ENCODE peak calls at places on chromosome X, in five cellular contexts. One of them, this sample, is unnamed.

GRCh38 chrX:74049126-74049525 is 254.9 kb upstream of the ZCCHC13 start:
- DNase-seq in AG04450: no peak
- DNase-seq in prostate gland: no peak
- DNase-seq in thoracic aorta: no peak
- DNase-seq in IMR-90: no peak
- DNase-seq in this sample: no peak

GRCh38 chrX:110847334-110847733 is 51.7 kb upstream of the CHRDL1 start:
- DNase-seq in AG04450: peak; percentile 10
- DNase-seq in IMR-90: peak; percentile 63
- DNase-seq in thoracic aorta: no peak
- DNase-seq in prostate gland: peak; percentile 17
- DNase-seq in this sample: no peak

GRCh38 chrX:285076-285677 is 4.0 kb downstream of the PLCXD1 start:
- DNase-seq in prostate gland: no peak
- DNase-seq in IMR-90: no peak
- DNase-seq in thoracic aorta: no peak
- DNase-seq in AG04450: no peak
- DNase-seq in this sample: no peak

GRCh38 chrX:8341814-8342590 is 122.6 kb upstream of the VCX3B start:
- DNase-seq in prostate gland: no peak
- DNase-seq in thoracic aorta: no peak
- DNase-seq in IMR-90: no peak
- DNase-seq in AG04450: no peak
- DNase-seq in this sample: no peak

GRCh38 chrX:48676106-48676892 is 7.3 kb upstream of the WAS start:
- DNase-seq in thoracic aorta: peak; percentile 40
- DNase-seq in prostate gland: peak; percentile 80
- DNase-seq in AG04450: peak; percentile 45
- DNase-seq in IMR-90: peak; percentile 75
- DNase-seq in this sample: peak; percentile 91

GRCh38 chrX:20947411-20947912 is 426.8 kb upstream of the CNKSR2 start:
- DNase-seq in AG04450: no peak
- DNase-seq in thoracic aorta: no peak
- DNase-seq in IMR-90: no peak
- DNase-seq in prostate gland: no peak
- DNase-seq in this sample: no peak

GRCh38 chrX:42098897-42099296 is 175.5 kb upstream of the CASK start:
- DNase-seq in prostate gland: no peak
- DNase-seq in AG04450: no peak
- DNase-seq in IMR-90: no peak
- DNase-seq in thoracic aorta: no peak
- DNase-seq in this sample: no peak

GRCh38 chrX:63434206-63434605 is 83.1 kb upstream of the SPIN4 start:
- DNase-seq in IMR-90: no peak
- DNase-seq in prostate gland: no peak
- DNase-seq in thoracic aorta: no peak
- DNase-seq in AG04450: no peak
- DNase-seq in this sample: no peak

GRCh38 chrX:20477836-20478532 is 211.3 kb upstream of the RPS6KA3 start:
- DNase-seq in prostate gland: no peak
- DNase-seq in AG04450: no peak
- DNase-seq in thoracic aorta: no peak
- DNase-seq in IMR-90: no peak
- DNase-seq in this sample: peak; percentile 69

GRCh38 chrX:69060631-69061408 is 104.4 kb downstream of the PJA1 start:
- DNase-seq in thoracic aorta: no peak
- DNase-seq in AG04450: no peak
- DNase-seq in prostate gland: peak; percentile 18
- DNase-seq in IMR-90: peak; percentile 31
- DNase-seq in this sample: peak; percentile 46

GRCh38 chrX:141405878-141406492 is 163.7 kb upstream of the SPANXC start:
- DNase-seq in prostate gland: no peak
- DNase-seq in thoracic aorta: no peak
- DNase-seq in AG04450: peak; percentile 55
- DNase-seq in IMR-90: peak; percentile 83
- DNase-seq in this sample: no peak

GRCh38 chrX:26845051-26845450 is 618.1 kb downstream of the PPP4R3C start:
- DNase-seq in thoracic aorta: no peak
- DNase-seq in prostate gland: no peak
- DNase-seq in IMR-90: no peak
- DNase-seq in AG04450: no peak
- DNase-seq in this sample: no peak

GRCh38 chrX:17591741-17592110 is 145.6 kb upstream of the SCML1 start:
- DNase-seq in thoracic aorta: no peak
- DNase-seq in prostate gland: no peak
- DNase-seq in IMR-90: peak; percentile 81
- DNase-seq in AG04450: no peak
- DNase-seq in this sample: no peak

GRCh38 chrX:10441464-10441863 is 178.9 kb downstream of the MID1 start:
- DNase-seq in thoracic aorta: no peak
- DNase-seq in AG04450: no peak
- DNase-seq in IMR-90: no peak
- DNase-seq in prostate gland: no peak
- DNase-seq in this sample: no peak

GRCh38 chrX:31319586-31319985 is 247.7 kb upstream of the FTHL17 start:
- DNase-seq in AG04450: no peak
- DNase-seq in prostate gland: no peak
- DNase-seq in thoracic aorta: no peak
- DNase-seq in IMR-90: no peak
- DNase-seq in this sample: no peak

GRCh38 chrX:112714357-112714918 is 34.7 kb upstream of the LHFPL1 start:
- DNase-seq in AG04450: no peak
- DNase-seq in thoracic aorta: no peak
- DNase-seq in IMR-90: peak; percentile 57
- DNase-seq in prostate gland: no peak
- DNase-seq in this sample: no peak

GRCh38 chrX:77949840-77950239 is 19.6 kb downstream of the PGAM4 start:
- DNase-seq in AG04450: no peak
- DNase-seq in thoracic aorta: no peak
- DNase-seq in prostate gland: peak; percentile 24
- DNase-seq in IMR-90: no peak
- DNase-seq in this sample: no peak

GRCh38 chrX:40855411-40855810 is 120.1 kb upstream of the MED14 start:
- DNase-seq in thoracic aorta: no peak
- DNase-seq in AG04450: no peak
- DNase-seq in IMR-90: no peak
- DNase-seq in prostate gland: peak; percentile 59
- DNase-seq in this sample: no peak

GRCh38 chrX:39262641-39263040 is 461.4 kb downstream of the MID1IP1 start:
- DNase-seq in prostate gland: no peak
- DNase-seq in AG04450: no peak
- DNase-seq in thoracic aorta: no peak
- DNase-seq in IMR-90: no peak
- DNase-seq in this sample: no peak

GRCh38 chrX:9729161-9729885 is 36.3 kb downstream of the GPR143 start:
- DNase-seq in prostate gland: no peak
- DNase-seq in AG04450: no peak
- DNase-seq in thoracic aorta: no peak
- DNase-seq in IMR-90: no peak
- DNase-seq in this sample: no peak

GRCh38 chrX:16702700-16703599 is 9.5 kb downstream of the CTPS2 start:
- DNase-seq in IMR-90: no peak
- DNase-seq in prostate gland: no peak
- DNase-seq in AG04450: no peak
- DNase-seq in thoracic aorta: no peak
- DNase-seq in this sample: peak; percentile 26

GRCh38 chrX:80876877-80877276 is 67.2 kb upstream of the BRWD3 start:
- DNase-seq in IMR-90: peak; percentile 44
- DNase-seq in AG04450: no peak
- DNase-seq in prostate gland: no peak
- DNase-seq in thoracic aorta: no peak
- DNase-seq in this sample: no peak

GRCh38 chrX:73289039-73289438 is 74.4 kb upstream of the NAP1L2 start:
- DNase-seq in IMR-90: no peak
- DNase-seq in AG04450: no peak
- DNase-seq in prostate gland: no peak
- DNase-seq in thoracic aorta: no peak
- DNase-seq in this sample: no peak

GRCh38 chrX:144075432-144075831 is 191.6 kb downstream of the UBE2NL start:
- DNase-seq in thoracic aorta: no peak
- DNase-seq in prostate gland: no peak
- DNase-seq in AG04450: no peak
- DNase-seq in IMR-90: no peak
- DNase-seq in this sample: no peak

GRCh38 chrX:44945736-44946135 is 72.7 kb downstream of the KDM6A start:
- DNase-seq in prostate gland: no peak
- DNase-seq in IMR-90: no peak
- DNase-seq in AG04450: no peak
- DNase-seq in thoracic aorta: no peak
- DNase-seq in this sample: no peak

GRCh38 chrX:113726009-113726408 is 857.9 kb upstream of the HTR2C start:
- DNase-seq in prostate gland: no peak
- DNase-seq in AG04450: no peak
- DNase-seq in IMR-90: no peak
- DNase-seq in thoracic aorta: no peak
- DNase-seq in this sample: no peak

GRCh38 chrX:107659286-107659685 is 31.0 kb downstream of the PRPS1 start:
- DNase-seq in thoracic aorta: no peak
- DNase-seq in AG04450: no peak
- DNase-seq in IMR-90: no peak
- DNase-seq in prostate gland: no peak
- DNase-seq in this sample: no peak
- H3K9me3 ChIP-seq in thoracic aorta: no peaks in the 10 kb centered on the region
- H3K9me3 ChIP-seq in AG04450: no peaks in the 10 kb centered on the region
- H3K9me3 ChIP-seq in IMR-90: no peaks in the 10 kb centered on the region
- H3K9me3 ChIP-seq in prostate gland: no peaks in the 10 kb centered on the region
- H3K9me3 ChIP-seq in this sample: no peaks in the 10 kb centered on the region

GRCh38 chrX:134544614-134545255 is 84.8 kb downstream of the HPRT1 start:
- DNase-seq in prostate gland: no peak
- DNase-seq in AG04450: no peak
- DNase-seq in thoracic aorta: no peak
- DNase-seq in IMR-90: no peak
- DNase-seq in this sample: peak; percentile 18

GRCh38 chrX:134545524-134545923 is 85.6 kb downstream of the HPRT1 start:
- DNase-seq in IMR-90: no peak
- DNase-seq in AG04450: no peak
- DNase-seq in thoracic aorta: no peak
- DNase-seq in prostate gland: no peak
- DNase-seq in this sample: no peak

GRCh38 chrX:134547047-134547679 is 87.2 kb downstream of the HPRT1 start:
- DNase-seq in prostate gland: no peak
- DNase-seq in thoracic aorta: no peak
- DNase-seq in IMR-90: peak; percentile 43
- DNase-seq in AG04450: no peak
- DNase-seq in this sample: no peak

GRCh38 chrX:134544189-134544588 is 84.2 kb downstream of the HPRT1 start:
- DNase-seq in AG04450: no peak
- DNase-seq in IMR-90: no peak
- DNase-seq in thoracic aorta: no peak
- DNase-seq in prostate gland: no peak
- DNase-seq in this sample: no peak

DNA sequence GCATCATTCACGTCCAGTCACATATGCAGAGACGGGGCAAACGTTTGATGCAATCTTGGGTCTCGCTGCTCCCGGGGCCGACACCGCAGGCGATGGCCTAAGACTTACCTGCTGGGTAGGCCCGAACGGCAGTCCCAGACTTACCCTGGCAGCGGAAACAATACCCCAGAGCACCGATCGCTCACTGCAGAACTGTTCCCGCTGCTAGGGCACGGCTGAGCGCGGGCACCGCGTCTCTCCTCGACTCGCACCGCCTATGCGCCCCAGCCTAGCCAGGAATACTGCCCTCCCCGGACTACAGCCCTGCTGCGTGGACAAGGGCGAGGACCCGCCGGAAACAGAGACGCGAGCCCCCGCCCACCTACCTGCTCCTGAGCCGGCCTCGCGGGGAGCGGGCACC is 86.2 kb downstream of the HPRT1 start:
- DNase-seq in IMR-90: no peak
- DNase-seq in thoracic aorta: no peak
- DNase-seq in AG04450: no peak
- DNase-seq in prostate gland: no peak
- DNase-seq in this sample: no peak
- TF ChIP-seq CTCF in IMR-90: no peak
- TF ChIP-seq CTCF in thoracic aorta: no peak
- TF ChIP-seq CTCF in AG04450: no peak
- TF ChIP-seq CTCF in prostate gland: no peak
- TF ChIP-seq CTCF in this sample: no peak

GRCh38 chrX:56765816-56766553 is 36.9 kb downstream of the NBDY start:
- DNase-seq in IMR-90: no peak
- DNase-seq in prostate gland: no peak
- DNase-seq in AG04450: no peak
- DNase-seq in thoracic aorta: no peak
- DNase-seq in this sample: peak; percentile 12

GRCh38 chrX:56764975-56765791 is 36.1 kb downstream of the NBDY start:
- DNase-seq in IMR-90: no peak
- DNase-seq in prostate gland: no peak
- DNase-seq in thoracic aorta: no peak
- DNase-seq in AG04450: no peak
- DNase-seq in this sample: peak; percentile 8

GRCh38 chrX:56764153-56764974 is 35.3 kb downstream of the NBDY start:
- DNase-seq in thoracic aorta: no peak
- DNase-seq in prostate gland: peak; percentile 31
- DNase-seq in IMR-90: peak; percentile 87
- DNase-seq in AG04450: peak; percentile 47
- DNase-seq in this sample: peak; percentile 83

GRCh38 chrX:56763556-56764152 is 34.6 kb downstream of the NBDY start:
- DNase-seq in IMR-90: peak; percentile 75
- DNase-seq in prostate gland: no peak
- DNase-seq in thoracic aorta: no peak
- DNase-seq in AG04450: no peak
- DNase-seq in this sample: peak; percentile 88

DNA sequence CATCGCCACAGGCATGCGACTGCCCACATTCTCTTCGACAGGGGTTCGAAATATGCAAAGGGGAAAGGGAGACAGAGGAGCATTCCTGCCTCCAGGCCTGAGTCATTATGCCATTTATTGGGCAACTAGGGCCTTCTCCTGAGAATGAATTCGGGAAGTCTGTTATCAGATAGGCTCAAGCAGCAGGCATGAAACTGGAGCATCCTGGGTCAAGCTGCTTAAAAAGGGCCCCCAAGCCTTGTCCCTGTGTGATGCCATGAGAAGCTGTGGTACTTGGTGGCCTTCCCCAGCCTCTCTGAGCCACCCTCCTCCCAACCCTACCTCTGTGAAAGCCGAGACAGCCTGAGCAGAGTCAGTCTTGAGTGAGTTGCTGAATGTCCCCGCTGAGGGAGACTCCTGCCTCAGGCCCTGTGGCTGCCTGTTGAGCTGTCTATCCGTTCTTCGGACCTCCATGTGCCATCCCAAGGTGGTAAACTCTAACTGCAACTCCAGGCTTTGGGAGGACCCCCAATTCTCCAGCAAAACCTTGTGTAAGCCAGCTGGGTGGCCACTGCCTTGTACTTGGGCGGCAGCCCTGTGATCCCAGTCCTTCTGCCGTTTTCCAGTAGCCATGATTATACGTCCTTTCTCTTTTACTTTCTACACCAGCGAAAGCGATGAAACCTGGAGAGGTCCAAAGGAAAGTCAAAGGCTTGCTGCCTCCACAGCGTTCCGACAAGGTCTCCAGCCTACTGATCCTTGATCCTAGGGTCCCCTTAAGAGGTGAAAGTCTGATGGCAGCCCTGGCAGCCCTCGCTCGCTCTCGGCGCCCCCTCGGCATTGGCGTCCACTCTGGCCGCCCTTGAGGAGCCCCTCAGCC is 37.7 kb downstream of the NBDY start:
- DNase-seq in IMR-90: peak; percentile 39
- DNase-seq in prostate gland: no peak
- DNase-seq in AG04450: no peak
- DNase-seq in thoracic aorta: no peak
- DNase-seq in this sample: peak; percentile 9
- H3K27ac ChIP-seq in IMR-90: no peak overlapping the region
- H3K27ac ChIP-seq in prostate gland: no peak overlapping the region
- H3K27ac ChIP-seq in AG04450: peak overlapping the region; percentile 21
- H3K27ac ChIP-seq in thoracic aorta: no peak overlapping the region
- H3K27ac ChIP-seq in this sample: peak overlapping the region; percentile 38

GRCh38 chrX:154805696-154806091 is 409 bp upstream of the MPP1 start:
- DNase-seq in AG04450: no peak
- DNase-seq in prostate gland: no peak
- DNase-seq in IMR-90: peak; percentile 21
- DNase-seq in thoracic aorta: no peak
- DNase-seq in this sample: no peak
- H3K9me3 ChIP-seq in AG04450: no peaks in the 10 kb centered on the region
- H3K9me3 ChIP-seq in prostate gland: no peaks in the 10 kb centered on the region
- H3K9me3 ChIP-seq in IMR-90: no peaks in the 10 kb centered on the region
- H3K9me3 ChIP-seq in thoracic aorta: no peaks in the 10 kb centered on the region
- H3K9me3 ChIP-seq in this sample: no peaks in the 10 kb centered on the region

This sample was measured in transverse colon.